ENCODE peak calls at places on chromosome 17, in five cellular contexts. W, A, Y, J and M are unnamed samples.

GRCh38 chr17:79784353-79785016 is 6.5 kb downstream of the CBX2 start:
- DNase-seq in Y (no peak), W (no peak), J (no peak), A (no peak), M (no peak)

GRCh38 chr17:57375770-57376181 is 119.5 kb downstream of the MSI2 start:
- DNase-seq in A (no peak), W (no peak), Y (no peak), J (no peak), M (no peak)

GRCh38 chr17:56804454-56804853 is 29.3 kb downstream of the C17orf67 start:
- DNase-seq in Y (no peak), A (no peak), J (no peak), W (no peak), M (no peak)

GRCh38 chr17:67148352-67148751 is 96.6 kb downstream of the HELZ start:
- DNase-seq in Y (no peak), J (no peak), W (no peak), A (no peak), M (no peak)

GRCh38 chr17:10776372-10776771 is 27.5 kb downstream of the TMEM238L start:
- DNase-seq in A (no peak), J (no peak), Y (no peak), W (no peak), M (no peak)

GRCh38 chr17:21085707-21086106 is 41.1 kb upstream of the DHRS7B start:
- DNase-seq in J (no peak), W (no peak), Y (no peak), A (no peak), M (no peak)

GRCh38 chr17:39648876-39649430 is 12.0 kb downstream of the STARD3 start:
- DNase-seq in W (no peak), Y (no peak), J (peak; percentile 46), A (no peak), M (no peak)

GRCh38 chr17:4840893-4841242 is 7.7 kb downstream of the MINK1 start:
- DNase-seq in Y (no peak), W (no peak), J (no peak), A (no peak), M (no peak)

GRCh38 chr17:2266045-2266864 is 37.3 kb downstream of the SMG6 start:
- DNase-seq in W (peak; percentile 82), Y (no peak), A (no peak), J (peak; percentile 16), M (no peak)

GRCh38 chr17:50337956-50338355 is 8.0 kb upstream of the XYLT2 start:
- DNase-seq in Y (no peak), W (no peak), J (no peak), A (no peak), M (no peak)

GRCh38 chr17:40303706-40304450 is 5.1 kb upstream of the RARA start:
- DNase-seq in A (peak; percentile 68), J (no peak), Y (no peak), W (no peak), M (no peak)

GRCh38 chr17:12402963-12403622 is 262.6 kb upstream of the MYOCD start:
- DNase-seq in J (no peak), A (no peak), W (no peak), Y (peak; percentile 52), M (no peak)

GRCh38 chr17:55742272-55743102 is 8.4 kb upstream of the PCTP start:
- DNase-seq in Y (no peak), W (no peak), A (no peak), J (no peak), M (no peak)

GRCh38 chr17:44901323-44901965 is 2.2 kb upstream of the EFTUD2 start:
- DNase-seq in A (no peak), Y (no peak), W (no peak), J (no peak), M (peak; percentile 84)

GRCh38 chr17:12545877-12546513 is 119.7 kb upstream of the MYOCD start:
- DNase-seq in J (peak; percentile 31), A (no peak), Y (peak; percentile 55), W (no peak), M (peak; percentile 34)

GRCh38 chr17:78562734-78563133 is 14.5 kb downstream of the DNAH17 start:
- DNase-seq in Y (no peak), J (no peak), W (no peak), A (no peak), M (no peak)

GRCh38 chr17:82432017-82432416 is 13.6 kb upstream of the OGFOD3 start:
- DNase-seq in J (no peak), A (no peak), W (no peak), Y (no peak), M (no peak)

GRCh38 chr17:77959926-77960521 is 1.5 kb downstream of the TNRC6C start:
- DNase-seq in Y (no peak), J (no peak), W (peak; percentile 11), A (no peak), M (no peak)

GRCh38 chr17:13171790-13172189 is 154.0 kb upstream of the ELAC2 start:
- DNase-seq in J (no peak), A (no peak), Y (no peak), W (no peak), M (no peak)

GRCh38 chr17:13797863-13798262 is 196.1 kb upstream of the HS3ST3A1 start:
- DNase-seq in A (no peak), J (no peak), Y (no peak), W (no peak), M (no peak)

GRCh38 chr17:57035971-57036481 is 49.0 kb upstream of the AKAP1 start:
- DNase-seq in J (no peak), A (no peak), Y (no peak), W (no peak), M (no peak)

GRCh38 chr17:14205992-14206461 is 30.6 kb downstream of the CDRT15 start:
- DNase-seq in A (no peak), W (peak; percentile 55), J (no peak), Y (no peak), M (no peak)